ENCODE peak calls at places on chromosomes 2 and 18, in seven cellular contexts. One of them, this sample, is unnamed.

GRCh38 chr2:155904720-155905119 is 427.8 kb downstream of the NR4A2 start:
- DNase-seq in nucleus accumbens: no peak
- DNase-seq in GM06990: no peak
- DNase-seq in A172: no peak
- DNase-seq in AG04450: no peak
- DNase-seq in CMK: no peak
- DNase-seq in HS-5: no peak
- DNase-seq in this sample: no peak

GRCh38 chr2:233656443-233656842 is 15.3 kb upstream of the UGT1A9 start:
- DNase-seq in A172: no peak
- DNase-seq in HS-5: no peak
- DNase-seq in GM06990: peak; percentile 3
- DNase-seq in AG04450: no peak
- DNase-seq in CMK: no peak
- DNase-seq in nucleus accumbens: no peak
- DNase-seq in this sample: no peak

GRCh38 chr2:165793779-165794519 is at the start of gene GALNT3:
- DNase-seq in nucleus accumbens: peak; percentile 22
- DNase-seq in A172: no peak
- DNase-seq in AG04450: no peak
- DNase-seq in CMK: no peak
- DNase-seq in GM06990: no peak
- DNase-seq in HS-5: no peak
- DNase-seq in this sample: peak; percentile 21

GRCh38 chr2:234373791-234374508 is 122.9 kb downstream of the ARL4C start:
- DNase-seq in GM06990: no peak
- DNase-seq in A172: no peak
- DNase-seq in nucleus accumbens: no peak
- DNase-seq in CMK: no peak
- DNase-seq in AG04450: no peak
- DNase-seq in HS-5: no peak
- DNase-seq in this sample: no peak

GRCh38 chr18:57523171-57523956 is 63.1 kb downstream of the FECH start:
- DNase-seq in A172: no peak
- DNase-seq in CMK: no peak
- DNase-seq in GM06990: no peak
- DNase-seq in HS-5: no peak
- DNase-seq in AG04450: no peak
- DNase-seq in nucleus accumbens: no peak
- DNase-seq in this sample: no peak

GRCh38 chr2:207143474-207144190 is 22.1 kb downstream of the KLF7 start:
- DNase-seq in AG04450: no peak
- DNase-seq in GM06990: peak; percentile 38
- DNase-seq in HS-5: no peak
- DNase-seq in CMK: no peak
- DNase-seq in nucleus accumbens: peak; percentile 59
- DNase-seq in A172: no peak
- DNase-seq in this sample: peak; percentile 68

GRCh38 chr2:216687646-216688045 is 7.7 kb downstream of the IGFBP5 start:
- DNase-seq in GM06990: no peak
- DNase-seq in HS-5: no peak
- DNase-seq in AG04450: no peak
- DNase-seq in CMK: no peak
- DNase-seq in nucleus accumbens: no peak
- DNase-seq in A172: no peak
- DNase-seq in this sample: no peak

GRCh38 chr2:202545523-202545922 is 89.2 kb upstream of the FAM117B start:
- DNase-seq in nucleus accumbens: no peak
- DNase-seq in AG04450: no peak
- DNase-seq in HS-5: no peak
- DNase-seq in A172: no peak
- DNase-seq in GM06990: no peak
- DNase-seq in CMK: no peak
- DNase-seq in this sample: no peak

GRCh38 chr2:207632575-207633492 is 7.6 kb upstream of the METTL21A start:
- DNase-seq in AG04450: no peak
- DNase-seq in GM06990: no peak
- DNase-seq in CMK: no peak
- DNase-seq in nucleus accumbens: no peak
- DNase-seq in HS-5: peak; percentile 43
- DNase-seq in A172: peak; percentile 68
- DNase-seq in this sample: no peak

GRCh38 chr2:157898591-157898996 is 22.5 kb upstream of the ACVR1 start:
- DNase-seq in GM06990: no peak
- DNase-seq in CMK: no peak
- DNase-seq in AG04450: peak; percentile 77
- DNase-seq in HS-5: peak; percentile 45
- DNase-seq in nucleus accumbens: no peak
- DNase-seq in A172: peak; percentile 83
- DNase-seq in this sample: no peak

This sample was measured in caudate nucleus.